ENCODE peak calls at places on chromosomes 11 and 22, in ten cellular contexts. I is dorsolateral prefrontal cortex; P is pancreas; J is CD8-positive, alpha-beta T cell; B is uterus; H is psoas muscle; O is sigmoid colon; S is left ventricle myocardium inferior; N is Peyer's patch; T is brain microvascular endothelial cell. Q is an unnamed sample.

GRCh38 chr11:11476971-11477645 is 124.1 kb upstream of the CSNK2A3 start:
- DNase-seq in I (no peak), P (no peak), J (no peak), B (no peak), H (no peak), O (no peak), S (no peak), N (no peak), T (no peak), Q (no peak)

GRCh38 chr11:113637636-113638035 is 68.5 kb downstream of the TMPRSS5 start:
- DNase-seq in I (no peak), P (no peak), J (no peak), B (no peak), H (no peak), O (no peak), S (no peak), N (no peak), T (no peak), Q (no peak)

GRCh38 chr11:132064987-132065620 is 694.7 kb downstream of the NTM start:
- DNase-seq in I (no peak), P (no peak), J (no peak), B (no peak), H (no peak), O (no peak), S (no peak), N (no peak), T (peak), Q (no peak)

GRCh38 chr11:76201056-76201455 is 5.2 kb downstream of the WNT11 start:
- DNase-seq in I (no peak), P (no peak), J (no peak), B (no peak), H (peak), O (no peak), S (no peak), N (no peak), T (no peak), Q (no peak)

GRCh38 chr11:60838132-60838531 is 3.8 kb upstream of the CCDC86 start:
- DNase-seq in I (no peak), P (no peak), J (no peak), B (no peak), H (no peak), O (no peak), S (no peak), N (no peak), T (no peak), Q (no peak)

GRCh38 chr22:47110817-47111443 is 348.5 kb downstream of the TBC1D22A start:
- DNase-seq in I (no peak), P (no peak), J (no peak), B (peak), H (no peak), O (no peak), S (no peak), N (no peak), T (no peak), Q (no peak)

GRCh38 chr11:74678041-74678440 is 53.2 kb downstream of the CHRDL2 start:
- DNase-seq in I (no peak), P (no peak), J (no peak), B (no peak), H (no peak), O (no peak), S (no peak), N (no peak), T (no peak), Q (no peak)

GRCh38 chr11:123062892-123063395 is 1.0 kb upstream of the HSPA8 start:
- DNase-seq in I (no peak), P (no peak), J (no peak), B (no peak), H (no peak), O (no peak), S (no peak), N (no peak), T (peak), Q (no peak)

GRCh38 chr11:5891216-5891800 is 1.7 kb upstream of the OR52E5 start:
- DNase-seq in I (no peak), P (no peak), J (no peak), B (no peak), H (no peak), O (no peak), S (no peak), N (no peak), T (no peak), Q (no peak)

GRCh38 chr22:39243443-39244072 is 1.2 kb downstream of the PDGFB start:
- DNase-seq in I (no peak), P (peak), J (no peak), B (no peak), H (no peak), O (no peak), S (no peak), N (no peak), T (no peak), Q (no peak)

GRCh38 chr11:112159098-112159761 is 4.7 kb downstream of the IL18 start:
- DNase-seq in I (no peak), P (no peak), J (no peak), B (no peak), H (no peak), O (no peak), S (no peak), N (no peak), T (no peak), Q (no peak)

GRCh38 chr22:35219012-35219411 is 38.3 kb upstream of the HMGXB4 start:
- DNase-seq in I (no peak), P (no peak), J (no peak), B (no peak), H (no peak), O (no peak), S (no peak), N (no peak), T (peak), Q (no peak)

GRCh38 chr22:22359465-22359864 is 114.9 kb downstream of the VPREB1 start:
- DNase-seq in I (no peak), P (no peak), J (no peak), B (no peak), H (no peak), O (no peak), S (no peak), N (no peak), T (no peak), Q (no peak)

GRCh38 chr11:113408206-113408605 is 20.6 kb downstream of the ANKK1 start:
- DNase-seq in I (no peak), P (no peak), J (no peak), B (no peak), H (no peak), O (no peak), S (no peak), N (no peak), T (no peak), Q (no peak)

GRCh38 chr11:40130427-40130826 is 1329.0 kb downstream of the LRRC4C start:
- DNase-seq in I (no peak), P (no peak), J (no peak), B (no peak), H (no peak), O (no peak), S (no peak), N (no peak), T (no peak), Q (peak)

GRCh38 chr11:115425816-115426215 is 78.4 kb downstream of the CADM1 start:
- DNase-seq in I (no peak), P (no peak), J (no peak), B (no peak), H (no peak), O (no peak), S (no peak), N (no peak), T (no peak), Q (no peak)

GRCh38 chr22:37069719-37070118 is 18.2 kb downstream of the KCTD17 start:
- DNase-seq in I (no peak), P (no peak), J (no peak), B (no peak), H (no peak), O (no peak), S (no peak), N (no peak), T (no peak), Q (no peak)

GRCh38 chr11:12727556-12728070 is 53.4 kb downstream of the TEAD1 start:
- DNase-seq in I (no peak), P (no peak), J (no peak), B (no peak), H (no peak), O (no peak), S (no peak), N (no peak), T (peak), Q (no peak)

GRCh38 chr11:73838443-73839122 is 38.1 kb downstream of the COA4 start:
- DNase-seq in I (no peak), P (no peak), J (no peak), B (no peak), H (no peak), O (no peak), S (no peak), N (no peak), T (peak), Q (no peak)

GRCh38 chr11:17542249-17542648 is 2.0 kb downstream of the USH1C start:
- DNase-seq in I (no peak), P (peak), J (no peak), B (no peak), H (no peak), O (no peak), S (peak), N (peak), T (no peak), Q (no peak)

GRCh38 chr11:121464352-121464946 is 11.7 kb upstream of the SORL1-AS1 start:
- DNase-seq in I (peak), P (peak), J (peak), B (peak), H (peak), O (peak), S (peak), N (no peak), T (peak), Q (no peak)

GRCh38 chr11:129815596-129816461 is at the start of gene TMEM45B:
- DNase-seq in I (no peak), P (peak), J (no peak), B (no peak), H (no peak), O (no peak), S (no peak), N (peak), T (no peak), Q (no peak)

GRCh38 chr11:71062199-71062598 is 190.2 kb downstream of the SHANK2 start:
- DNase-seq in I (no peak), P (no peak), J (no peak), B (no peak), H (no peak), O (no peak), S (no peak), N (no peak), T (no peak), Q (no peak)

GRCh38 chr11:17543574-17544180 is 539 bp downstream of the USH1C start:
- DNase-seq in I (no peak), P (no peak), J (no peak), B (no peak), H (no peak), O (no peak), S (peak), N (peak), T (no peak), Q (no peak)

GRCh38 chr22:45488764-45489370 is 13.8 kb upstream of the FBLN1 start:
- DNase-seq in I (no peak), P (no peak), J (no peak), B (no peak), H (no peak), O (no peak), S (no peak), N (no peak), T (no peak), Q (no peak)

GRCh38 chr11:93908689-93909088 is 58.3 kb upstream of the VSTM5 start:
- DNase-seq in I (no peak), P (no peak), J (no peak), B (no peak), H (no peak), O (no peak), S (no peak), N (no peak), T (peak), Q (no peak)

GRCh38 chr22:31075961-31076360 is 5.2 kb upstream of the SMTN start:
- DNase-seq in I (no peak), P (peak), J (no peak), B (peak), H (peak), O (peak), S (peak), N (no peak), T (no peak), Q (no peak)

GRCh38 chr11:12537778-12538401 is 136.3 kb upstream of the TEAD1 start:
- DNase-seq in I (no peak), P (no peak), J (no peak), B (peak), H (peak), O (peak), S (no peak), N (no peak), T (no peak), Q (no peak)

GRCh38 chr11:95341246-95341645 is 110.2 kb upstream of the SESN3 start:
- DNase-seq in I (no peak), P (no peak), J (no peak), B (peak), H (peak), O (no peak), S (no peak), N (no peak), T (no peak), Q (no peak)

GRCh38 chr22:50732681-50733080 is 5.3 kb upstream of the ACR start:
- DNase-seq in I (no peak), P (no peak), J (no peak), B (peak), H (no peak), O (no peak), S (peak), N (no peak), T (no peak), Q (no peak)

GRCh38 chr11:10310301-10310841 is 5.5 kb downstream of the ADM start:
- DNase-seq in I (no peak), P (no peak), J (no peak), B (no peak), H (no peak), O (no peak), S (no peak), N (no peak), T (peak), Q (no peak)

GRCh38 chr11:122791411-122791810 is 46.9 kb upstream of the CRTAM start:
- DNase-seq in I (no peak), P (no peak), J (no peak), B (no peak), H (no peak), O (no peak), S (no peak), N (no peak), T (no peak), Q (no peak)

DNA sequence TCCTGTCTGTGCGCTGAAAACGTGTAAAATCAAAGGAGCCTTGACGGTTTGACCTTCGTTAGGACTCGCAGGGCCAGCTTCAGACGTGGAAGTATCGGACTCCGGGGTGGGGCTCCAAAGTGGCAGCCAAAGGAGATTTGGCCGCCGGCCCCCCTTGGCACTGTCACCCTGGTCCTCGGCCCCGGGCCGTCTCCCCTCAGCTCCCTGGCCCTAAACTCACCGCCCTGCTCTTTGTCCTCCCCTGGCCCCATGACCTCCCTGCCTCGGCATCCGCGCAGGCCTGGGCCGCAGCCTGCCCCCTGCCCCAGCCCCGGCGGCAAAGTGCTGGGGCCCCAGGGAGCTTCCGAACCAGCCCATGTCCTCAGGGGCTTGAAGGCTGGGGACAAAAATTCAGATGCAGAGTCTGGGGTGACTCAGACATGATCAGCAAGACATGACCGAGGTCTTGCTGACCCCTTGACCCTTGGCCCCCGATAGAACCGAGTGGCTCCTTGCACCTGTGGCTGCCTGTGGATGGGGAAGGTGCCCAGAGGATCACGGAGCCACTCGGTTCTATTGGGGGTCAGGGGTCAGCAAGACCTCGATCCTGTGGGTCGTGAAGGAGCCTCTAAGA is 6.9 kb upstream of the PHRF1 start:
- DNase-seq in I (no peak), P (no peak), J (no peak), B (no peak), H (peak), O (no peak), S (peak), N (no peak), T (no peak), Q (no peak)
- H3K27ac ChIP-seq in I (peak), P (peak), J (peak), B (peak), H (peak), O (peak), S (peak), N (peak), T (no peak), Q (no peak)

GRCh38 chr11:118152020-118152551 is 537 bp downstream of the SCN4B start:
- DNase-seq in I (no peak), P (no peak), J (no peak), B (no peak), H (no peak), O (no peak), S (no peak), N (no peak), T (no peak), Q (no peak)
- H3K4me3 ChIP-seq in I (peak), P (peak), J (no peak), B (peak), H (peak), O (peak), S (peak), N (peak), T (peak), Q (peak)

GRCh38 chr11:27011560-27012253 is 17.8 kb downstream of the FIBIN start:
- DNase-seq in I (no peak), P (no peak), J (no peak), B (no peak), H (no peak), O (no peak), S (no peak), N (no peak), T (no peak), Q (no peak)
- H3K27ac ChIP-seq in I (no peak), P (no peak), J (no peak), B (peak), H (no peak), O (peak), S (peak), N (no peak), T (peak), Q (no peak)

GRCh38 chr11:68014157-68014965 is 4.2 kb downstream of the ALDH3B1 start:
- DNase-seq in I (no peak), P (no peak), J (no peak), B (peak), H (peak), O (peak), S (no peak), N (peak), T (peak), Q (no peak)

GRCh38 chr11:68011046-68011943 is 1.2 kb downstream of the ALDH3B1 start:
- DNase-seq in I (no peak), P (no peak), J (no peak), B (no peak), H (no peak), O (no peak), S (no peak), N (no peak), T (no peak), Q (no peak)

GRCh38 chr11:68012044-68012842 is 2.1 kb downstream of the ALDH3B1 start:
- DNase-seq in I (peak), P (no peak), J (no peak), B (no peak), H (no peak), O (no peak), S (no peak), N (no peak), T (no peak), Q (no peak)

GRCh38 chr11:68013611-68014156 is 3.6 kb downstream of the ALDH3B1 start:
- DNase-seq in I (no peak), P (no peak), J (no peak), B (no peak), H (no peak), O (no peak), S (no peak), N (no peak), T (no peak), Q (no peak)

GRCh38 chr11:68012843-68013610 is 2.9 kb downstream of the ALDH3B1 start:
- DNase-seq in I (no peak), P (peak), J (no peak), B (no peak), H (no peak), O (no peak), S (no peak), N (no peak), T (peak), Q (no peak)
- H3K4me3 ChIP-seq in I (no peak), P (no peak), J (no peak), B (no peak), H (no peak), O (no peak), S (no peak), N (no peak), T (no peak), Q (no peak)

DNA sequence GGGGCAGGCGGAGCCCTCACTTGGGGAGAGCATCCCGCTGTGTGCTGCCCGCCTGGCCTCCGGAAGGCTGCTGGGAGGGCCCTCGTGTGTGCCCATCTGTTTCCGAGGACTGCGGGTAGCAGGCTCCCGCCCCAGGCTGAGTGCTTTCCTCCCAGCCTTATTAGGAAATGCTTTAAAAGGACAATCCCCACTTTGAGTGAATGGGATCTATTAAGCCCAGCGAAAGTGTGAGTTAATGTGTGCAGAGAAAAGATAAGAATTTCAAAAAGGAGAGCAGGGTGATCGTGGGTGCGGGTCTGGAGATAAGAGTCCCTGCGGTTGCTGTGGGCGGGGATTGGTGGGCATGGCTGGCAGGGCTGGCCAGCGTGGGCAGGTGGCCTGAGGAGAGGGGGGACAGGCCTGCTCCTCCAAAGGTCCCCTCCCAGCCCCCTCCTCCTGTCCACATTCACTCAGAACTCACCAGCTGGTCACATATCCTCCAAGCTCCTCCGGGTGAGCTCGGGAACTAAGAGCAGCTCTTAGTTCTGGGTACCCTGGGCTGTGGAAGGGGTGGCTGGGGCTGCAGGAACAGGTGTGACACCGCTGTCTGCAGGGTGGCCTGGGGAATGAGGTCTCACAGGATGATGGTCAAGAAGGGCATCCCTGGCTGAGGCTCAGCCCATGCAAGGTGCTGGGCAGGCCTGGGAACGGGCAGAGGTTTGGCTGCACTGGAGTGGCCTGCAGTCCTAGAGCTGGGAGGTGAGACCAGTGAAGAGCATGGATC is 1260.3 kb downstream of the BRD1 start:
- DNase-seq in I (no peak), P (no peak), J (no peak), B (no peak), H (no peak), O (no peak), S (no peak), N (no peak), T (no peak), Q (no peak)
- H3K27ac ChIP-seq in I (peak), P (no peak), J (no peak), B (no peak), H (no peak), O (no peak), S (no peak), N (no peak), T (no peak), Q (no peak)

GRCh38 chr22:38081636-38081940 is 2.4 kb downstream of the SLC16A8 start:
- DNase-seq in I (peak), P (no peak), J (no peak), B (no peak), H (no peak), O (peak), S (no peak), N (no peak), T (no peak), Q (no peak)
- H3K4me3 ChIP-seq in I (peak), P (peak), J (no peak), B (no peak), H (peak), O (peak), S (peak), N (peak), T (peak), Q (no peak)

GRCh38 chr11:7430496-7430895 is 54.8 kb upstream of the OLFML1 start:
- DNase-seq in I (no peak), P (no peak), J (no peak), B (no peak), H (no peak), O (no peak), S (no peak), N (no peak), T (no peak), Q (no peak)

GRCh38 chr11:7436657-7437056 is 48.6 kb upstream of the OLFML1 start:
- DNase-seq in I (no peak), P (no peak), J (peak), B (no peak), H (no peak), O (no peak), S (no peak), N (no peak), T (no peak), Q (no peak)

GRCh38 chr11:7439921-7440320 is 45.4 kb upstream of the OLFML1 start:
- DNase-seq in I (no peak), P (no peak), J (no peak), B (no peak), H (no peak), O (no peak), S (no peak), N (no peak), T (no peak), Q (no peak)

GRCh38 chr11:7437706-7438105 is 47.6 kb upstream of the OLFML1 start:
- DNase-seq in I (no peak), P (no peak), J (no peak), B (no peak), H (no peak), O (no peak), S (no peak), N (no peak), T (no peak), Q (no peak)

DNA sequence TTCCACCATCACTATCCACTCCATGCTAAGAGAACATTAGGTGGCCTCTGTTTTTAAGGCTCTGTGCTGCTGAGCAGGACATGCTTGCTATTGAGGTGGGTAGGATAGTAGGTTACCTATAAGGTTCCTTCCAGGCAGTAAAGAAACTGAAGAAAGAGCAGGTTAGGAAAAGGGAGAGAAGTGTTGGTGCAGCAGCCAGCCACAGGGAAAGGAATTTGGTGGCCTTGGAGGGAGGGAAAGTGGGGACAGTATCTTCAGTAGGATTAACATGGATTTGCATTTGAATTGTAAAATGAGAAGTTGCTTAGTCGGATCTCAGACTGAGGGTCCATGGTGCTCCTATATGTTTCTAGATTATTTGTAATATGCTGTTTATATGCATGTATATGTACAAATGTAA is 49.2 kb upstream of the OLFML1 start:
- DNase-seq in I (no peak), P (no peak), J (no peak), B (no peak), H (no peak), O (no peak), S (no peak), N (no peak), T (no peak), Q (no peak)
- H3K27ac ChIP-seq in I (no peak), P (no peak), J (no peak), B (no peak), H (no peak), O (no peak), S (no peak), N (no peak), T (no peak), Q (no peak)

Q was measured in iPS DF 6.9.